ENCODE peak calls at places on chromosomes 7 and 10, in six cellular contexts. Q is GM12878, V is GM12891, H is K562, S is H1, B is HepG2. Z is an unnamed sample.

GRCh38 chr7:35691827-35692307 is 3.1 kb downstream of the HERPUD2 start:
- DNase-seq in Q (no peak), V (no peak), H (peak), S (no peak), B (peak), Z (no peak)

GRCh38 chr7:47488205-47488968 is 93.5 kb downstream of the TNS3 start:
- DNase-seq in Q (no peak), V (no peak), H (no peak), S (no peak), B (no peak), Z (no peak)

GRCh38 chr10:3077506-3077905 is 10.2 kb downstream of the PFKP start:
- DNase-seq in Q (no peak), V (no peak), H (no peak), S (no peak), B (no peak), Z (no peak)

GRCh38 chr7:120053390-120053961 is 219.5 kb upstream of the KCND2 start:
- DNase-seq in Q (no peak), V (no peak), H (no peak), S (no peak), B (no peak), Z (no peak)

GRCh38 chr7:92916751-92917369 is 80.5 kb upstream of the CDK6 start:
- DNase-seq in Q (no peak), V (no peak), H (no peak), S (no peak), B (peak), Z (no peak)

GRCh38 chr7:47741984-47742383 is 160.1 kb upstream of the TNS3 start:
- DNase-seq in Q (no peak), V (no peak), H (no peak), S (no peak), B (no peak), Z (no peak)

GRCh38 chr10:14244801-14245211 is 85.9 kb downstream of the FRMD4A start:
- DNase-seq in Q (no peak), V (no peak), H (no peak), S (no peak), B (no peak), Z (no peak)

GRCh38 chr10:93248583-93249227 is 175.0 kb downstream of the CYP26A1 start:
- DNase-seq in Q (no peak), V (no peak), H (peak), S (no peak), B (no peak), Z (no peak)

GRCh38 chr10:132293416-132294195 is 14.1 kb downstream of the STK32C start:
- DNase-seq in Q (no peak), V (no peak), H (no peak), S (no peak), B (no peak), Z (no peak)

GRCh38 chr10:48760983-48761382 is 76.3 kb downstream of the WDFY4 start:
- DNase-seq in Q (no peak), V (no peak), H (no peak), S (no peak), B (no peak), Z (no peak)

GRCh38 chr7:15977663-15978062 is 291.2 kb upstream of the MEOX2 start:
- DNase-seq in Q (no peak), V (no peak), H (no peak), S (no peak), B (no peak), Z (no peak)

GRCh38 chr10:129505500-129506075 is 38.5 kb downstream of the MGMT start:
- DNase-seq in Q (no peak), V (no peak), H (no peak), S (no peak), B (no peak), Z (no peak)

GRCh38 chr10:68296833-68297232 is 35.0 kb upstream of the HNRNPH3 start:
- DNase-seq in Q (no peak), V (no peak), H (no peak), S (no peak), B (no peak), Z (no peak)

GRCh38 chr7:94375167-94375566 is 19.5 kb upstream of the COL1A2 start:
- DNase-seq in Q (no peak), V (no peak), H (no peak), S (no peak), B (no peak), Z (no peak)

GRCh38 chr7:35670856-35671569 is 23.9 kb downstream of the HERPUD2 start:
- DNase-seq in Q (no peak), V (no peak), H (no peak), S (no peak), B (no peak), Z (no peak)

GRCh38 chr10:14532473-14533251 is 201.9 kb upstream of the FRMD4A start:
- DNase-seq in Q (no peak), V (no peak), H (no peak), S (no peak), B (peak), Z (no peak)

GRCh38 chr10:129095980-129096339 is 371.1 kb upstream of the MGMT start:
- DNase-seq in Q (no peak), V (no peak), H (no peak), S (no peak), B (no peak), Z (no peak)

GRCh38 chr10:58820862-58821559 is 308.3 kb downstream of the BICC1 start:
- DNase-seq in Q (no peak), V (no peak), H (no peak), S (no peak), B (no peak), Z (no peak)

GRCh38 chr10:124294811-124295770 is 123.6 kb downstream of the OAT start:
- DNase-seq in Q (no peak), V (no peak), H (no peak), S (no peak), B (no peak), Z (no peak)

GRCh38 chr10:14736600-14737081 is 38.1 kb downstream of the FAM107B start:
- DNase-seq in Q (no peak), V (peak), H (no peak), S (no peak), B (no peak), Z (no peak)

GRCh38 chr10:7401156-7401555 is 9.7 kb downstream of the SFMBT2 start:
- DNase-seq in Q (no peak), V (no peak), H (no peak), S (no peak), B (no peak), Z (no peak)

GRCh38 chr7:156437021-156437614 is 203.5 kb upstream of the RNF32 start:
- DNase-seq in Q (no peak), V (no peak), H (no peak), S (no peak), B (no peak), Z (no peak)

GRCh38 chr10:73771722-73772279 is 10.0 kb upstream of the CHCHD1 start:
- DNase-seq in Q (no peak), V (no peak), H (peak), S (no peak), B (peak), Z (no peak)

GRCh38 chr7:134792968-134793367 is 13.5 kb downstream of the CALD1 start:
- DNase-seq in Q (no peak), V (no peak), H (no peak), S (no peak), B (no peak), Z (no peak)

GRCh38 chr10:118800920-118801319 is 46.1 kb upstream of the CACUL1 start:
- DNase-seq in Q (no peak), V (no peak), H (peak), S (no peak), B (peak), Z (no peak)

GRCh38 chr7:82839555-82839954 is 323.1 kb downstream of the PCLO start:
- DNase-seq in Q (no peak), V (no peak), H (no peak), S (no peak), B (no peak), Z (no peak)

GRCh38 chr7:41879113-41879385 is 176.2 kb upstream of the INHBA start:
- DNase-seq in Q (no peak), V (no peak), H (no peak), S (no peak), B (no peak), Z (no peak)

GRCh38 chr7:101094791-101095375 is 9.6 kb downstream of the TRIM56 start:
- DNase-seq in Q (no peak), V (no peak), H (peak), S (peak), B (peak), Z (no peak)

GRCh38 chr7:50446542-50446960 is 3.6 kb downstream of the FIGNL1 start:
- DNase-seq in Q (peak), V (no peak), H (no peak), S (no peak), B (peak), Z (no peak)

GRCh38 chr7:149825567-149826343 is 12.4 kb upstream of the ZNF862 start:
- DNase-seq in Q (no peak), V (peak), H (no peak), S (no peak), B (no peak), Z (no peak)

GRCh38 chr7:39407139-39407538 is 159.1 kb upstream of the YAE1 start:
- DNase-seq in Q (no peak), V (no peak), H (no peak), S (no peak), B (no peak), Z (no peak)

GRCh38 chr7:131623154-131623553 is 66.7 kb upstream of the PODXL start:
- DNase-seq in Q (no peak), V (no peak), H (peak), S (no peak), B (no peak), Z (no peak)

GRCh38 chr10:18229839-18230238 is 89.6 kb downstream of the CACNB2 start:
- DNase-seq in Q (no peak), V (no peak), H (no peak), S (no peak), B (no peak), Z (no peak)

GRCh38 chr7:112789824-112790650 is at the start of gene TMEM168:
- DNase-seq in Q (peak), V (peak), H (peak), S (peak), B (peak), Z (peak)
- TF ChIP-seq POLR2A in Q (peak), V (peak), H (peak), S (peak), B (peak), Z (peak)

GRCh38 chr7:90580051-90580450 is 16.1 kb upstream of the CDK14 start:
- DNase-seq in Q (no peak), V (no peak), H (no peak), S (no peak), B (no peak), Z (no peak)
- TF ChIP-seq TAF1 in Q (no peak), V (no peak), H (no peak), S (no peak), B (no peak), Z (no peak)

DNA sequence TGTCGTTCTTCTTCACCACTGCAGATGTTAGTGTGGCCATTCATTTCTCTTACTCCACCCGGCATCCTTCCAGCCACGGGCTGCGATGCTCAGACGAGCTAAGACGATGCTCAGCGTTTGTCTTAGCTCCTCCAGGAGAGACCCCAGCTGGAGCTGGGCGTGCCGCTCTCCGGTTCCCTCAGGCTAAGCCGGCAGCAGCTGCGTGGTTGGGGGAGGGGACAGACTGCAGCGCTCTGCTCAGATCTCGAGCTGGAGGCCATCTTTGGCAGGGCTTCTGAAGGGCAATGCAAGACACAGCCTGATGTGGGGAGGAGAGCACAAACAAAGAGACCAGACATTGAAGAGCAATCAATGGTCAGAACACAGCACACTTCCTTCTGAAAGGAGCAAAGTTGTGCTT is 4.8 kb downstream of the INA start:
- DNase-seq in Q (no peak), V (no peak), H (peak), S (peak), B (no peak), Z (no peak)
- TF ChIP-seq POLR2AphosphoS5 in Q (no peak), V (no peak), H (no peak), S (peak), B (no peak), Z (no peak)

GRCh38 chr10:52452600-52453493 is 138.8 kb downstream of the DKK1 start:
- DNase-seq in Q (no peak), V (no peak), H (no peak), S (no peak), B (peak), Z (no peak)

GRCh38 chr10:52451817-52452216 is 137.7 kb downstream of the DKK1 start:
- DNase-seq in Q (no peak), V (no peak), H (no peak), S (no peak), B (no peak), Z (no peak)

GRCh38 chr10:52454476-52454875 is 140.4 kb downstream of the DKK1 start:
- DNase-seq in Q (no peak), V (no peak), H (no peak), S (no peak), B (no peak), Z (no peak)

GRCh38 chr10:52453501-52453900 is 139.4 kb downstream of the DKK1 start:
- DNase-seq in Q (no peak), V (no peak), H (no peak), S (no peak), B (no peak), Z (no peak)

GRCh38 chr10:52455095-52455494 is 141.0 kb downstream of the DKK1 start:
- DNase-seq in Q (no peak), V (no peak), H (no peak), S (no peak), B (no peak), Z (no peak)
- TF ChIP-seq POLR2A in Q (no peak), V (no peak), H (no peak), S (no peak), B (no peak), Z (no peak)

Z was measured in GM12892.